ENCODE peak calls at places on chromosomes 7 and 10, in seven cellular contexts. N is IMR-90, D is neuronal stem cell, O is mesendoderm, K is H9, J is H1, I is trophoblast cell. B is an unnamed sample.
A peak's percentile ranks its signal among the peaks of the same experiment; 100 is the strongest.

GRCh38 chr7:130356760-130357611 is 12.4 kb downstream of the CPA5 start:
- DNase-seq in N (peak; percentile 91), D (no peak), O (peak; percentile 64), K (no peak), J (no peak), I (peak; percentile 92), B (peak; percentile 87)

GRCh38 chr7:156941393-156942182 is 7.9 kb upstream of the NOM1 start:
- DNase-seq in N (no peak), D (no peak), O (no peak), K (no peak), J (no peak), I (no peak), B (no peak)

GRCh38 chr10:131311661-131312260 is at the start of gene TCERG1L:
- DNase-seq in N (no peak), D (peak; percentile 60), O (peak; percentile 82), K (peak; percentile 61), J (peak; percentile 81), I (peak; percentile 41), B (no peak)

GRCh38 chr7:24042028-24042427 is 242.0 kb upstream of the NPY start:
- DNase-seq in N (no peak), D (no peak), O (no peak), K (no peak), J (no peak), I (no peak), B (no peak)

GRCh38 chr10:29328988-29329387 is 40.1 kb downstream of the LYZL1 start:
- DNase-seq in N (peak; percentile 64), D (no peak), O (peak; percentile 62), K (no peak), J (no peak), I (peak; percentile 70), B (peak; percentile 15)

GRCh38 chr10:132194726-132195125 is 8.0 kb downstream of the DPYSL4 start:
- DNase-seq in N (no peak), D (no peak), O (no peak), K (no peak), J (no peak), I (no peak), B (no peak)

GRCh38 chr10:99612167-99612831 is 7.9 kb downstream of the SLC25A28 start:
- DNase-seq in N (peak; percentile 62), D (peak; percentile 63), O (peak; percentile 82), K (peak; percentile 58), J (no peak), I (peak; percentile 88), B (peak; percentile 76)

GRCh38 chr7:86664486-86664885 is 20.8 kb downstream of the GRM3 start:
- DNase-seq in N (no peak), D (no peak), O (no peak), K (no peak), J (no peak), I (no peak), B (no peak)

GRCh38 chr7:155296788-155297516 is 726 bp upstream of the INSIG1 start:
- DNase-seq in N (peak; percentile 81), D (no peak), O (peak; percentile 80), K (peak; percentile 49), J (peak; percentile 70), I (peak; percentile 86), B (peak; percentile 93)

GRCh38 chr10:76523798-76524231 is 1092.4 kb downstream of the LRMDA start:
- DNase-seq in N (no peak), D (no peak), O (no peak), K (no peak), J (no peak), I (no peak), B (no peak)

GRCh38 chr7:55469271-55469681 is 103.0 kb downstream of the VOPP1 start:
- DNase-seq in N (no peak), D (no peak), O (no peak), K (no peak), J (no peak), I (no peak), B (no peak)

DNA sequence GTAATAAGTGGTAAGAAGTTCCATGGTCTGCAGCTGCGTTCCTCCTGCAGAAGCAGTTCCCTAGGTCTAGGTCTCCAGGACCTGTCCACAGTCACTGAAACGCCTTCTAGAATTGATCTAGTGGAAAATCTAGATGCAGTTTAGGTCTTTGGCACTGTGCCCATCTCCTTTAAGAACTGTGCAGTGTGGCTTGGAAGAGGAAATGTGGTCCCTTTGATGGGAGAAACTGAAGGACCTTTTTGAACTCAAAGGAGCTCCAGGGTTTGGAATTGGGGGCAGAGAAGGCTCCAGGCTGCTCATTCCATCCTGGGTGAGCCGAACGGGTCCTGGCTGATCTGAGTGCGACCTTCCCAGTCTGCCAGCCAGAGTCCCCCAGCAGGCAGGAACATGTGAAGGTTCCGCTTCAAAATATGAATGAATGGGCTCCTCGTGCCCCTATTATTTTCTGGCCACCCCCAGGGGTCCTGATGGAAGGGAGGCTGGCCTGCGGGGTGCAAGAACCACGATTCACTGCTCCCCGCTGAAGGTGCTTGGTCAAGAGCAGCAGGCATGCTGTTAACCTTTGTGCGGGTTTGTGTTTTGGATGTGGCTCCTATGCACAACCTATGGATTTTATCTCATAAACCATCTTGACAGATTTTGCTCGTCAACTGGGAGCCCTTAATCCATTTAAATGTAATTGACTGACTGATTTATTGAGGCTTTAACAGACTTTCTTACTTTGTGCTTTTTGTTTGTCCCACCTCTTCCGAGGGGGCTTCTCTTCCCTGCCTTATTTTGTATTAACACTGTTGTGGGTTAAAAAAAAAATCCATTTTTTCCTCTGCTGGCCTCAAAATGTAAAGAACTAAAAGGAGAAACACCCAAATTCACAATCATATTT is 36.7 kb downstream of the ZNF467 start:
- DNase-seq in N (no peak), D (no peak), O (no peak), K (no peak), J (peak; percentile 42), I (no peak), B (no peak)
- H2AK5ac ChIP-seq in N (no peak overlapping the region), D (no peak overlapping the region), O (no peak overlapping the region), K (no peak overlapping the region), J (no peak overlapping the region), I (no peak overlapping the region), B (no peak overlapping the region)

GRCh38 chr10:3551761-3552160 is 233.2 kb downstream of the KLF6 start:
- DNase-seq in N (no peak), D (no peak), O (no peak), K (no peak), J (no peak), I (no peak), B (no peak)

GRCh38 chr10:3552281-3552680 is 232.7 kb downstream of the KLF6 start:
- DNase-seq in N (no peak), D (no peak), O (no peak), K (no peak), J (no peak), I (no peak), B (no peak)

GRCh38 chr10:3548096-3548495 is 236.9 kb downstream of the KLF6 start:
- DNase-seq in N (peak; percentile 31), D (no peak), O (no peak), K (no peak), J (no peak), I (no peak), B (no peak)

GRCh38 chr10:3549118-3549517 is 235.9 kb downstream of the KLF6 start:
- DNase-seq in N (no peak), D (no peak), O (no peak), K (no peak), J (no peak), I (no peak), B (no peak)

GRCh38 chr10:3548702-3549101 is 236.3 kb downstream of the KLF6 start:
- DNase-seq in N (peak; percentile 47), D (no peak), O (no peak), K (no peak), J (no peak), I (no peak), B (peak; percentile 20)
- H2AK5ac ChIP-seq in N (peak overlapping the region; percentile 24), D (no peak overlapping the region), O (no peak overlapping the region), K (no peak overlapping the region), J (no peak overlapping the region), I (no peak overlapping the region), B (no peak overlapping the region)

GRCh38 chr7:125256446-125256845 is 326.8 kb upstream of the POT1 start:
- DNase-seq in N (no peak), D (no peak), O (peak; percentile 62), K (no peak), J (no peak), I (no peak), B (no peak)

GRCh38 chr7:125254521-125254920 is 324.9 kb upstream of the POT1 start:
- DNase-seq in N (no peak), D (no peak), O (no peak), K (no peak), J (no peak), I (no peak), B (no peak)

GRCh38 chr7:125253454-125254182 is 324.0 kb upstream of the POT1 start:
- DNase-seq in N (no peak), D (no peak), O (no peak), K (no peak), J (no peak), I (peak; percentile 41), B (peak; percentile 6)

GRCh38 chr7:125257617-125258016 is 328.0 kb upstream of the POT1 start:
- DNase-seq in N (no peak), D (no peak), O (peak; percentile 85), K (no peak), J (no peak), I (no peak), B (no peak)

GRCh38 chr7:125255793-125256192 is 326.2 kb upstream of the POT1 start:
- DNase-seq in N (no peak), D (no peak), O (no peak), K (no peak), J (no peak), I (no peak), B (no peak)
- H2AK5ac ChIP-seq in N (no peak overlapping the region), D (no peak overlapping the region), O (no peak overlapping the region), K (no peak overlapping the region), J (no peak overlapping the region), I (no peak overlapping the region), B (no peak overlapping the region)

GRCh38 chr10:79098596-79099015 is 29.8 kb downstream of the ZMIZ1 start:
- DNase-seq in N (peak; percentile 54), D (no peak), O (no peak), K (no peak), J (no peak), I (no peak), B (no peak)

GRCh38 chr10:79095316-79095715 is 26.6 kb downstream of the ZMIZ1 start:
- DNase-seq in N (no peak), D (no peak), O (no peak), K (no peak), J (no peak), I (no peak), B (no peak)

GRCh38 chr10:79098061-79098460 is 29.3 kb downstream of the ZMIZ1 start:
- DNase-seq in N (no peak), D (no peak), O (no peak), K (no peak), J (no peak), I (no peak), B (no peak)

GRCh38 chr10:79096514-79096913 is 27.7 kb downstream of the ZMIZ1 start:
- DNase-seq in N (no peak), D (no peak), O (peak; percentile 63), K (no peak), J (no peak), I (no peak), B (no peak)

DNA sequence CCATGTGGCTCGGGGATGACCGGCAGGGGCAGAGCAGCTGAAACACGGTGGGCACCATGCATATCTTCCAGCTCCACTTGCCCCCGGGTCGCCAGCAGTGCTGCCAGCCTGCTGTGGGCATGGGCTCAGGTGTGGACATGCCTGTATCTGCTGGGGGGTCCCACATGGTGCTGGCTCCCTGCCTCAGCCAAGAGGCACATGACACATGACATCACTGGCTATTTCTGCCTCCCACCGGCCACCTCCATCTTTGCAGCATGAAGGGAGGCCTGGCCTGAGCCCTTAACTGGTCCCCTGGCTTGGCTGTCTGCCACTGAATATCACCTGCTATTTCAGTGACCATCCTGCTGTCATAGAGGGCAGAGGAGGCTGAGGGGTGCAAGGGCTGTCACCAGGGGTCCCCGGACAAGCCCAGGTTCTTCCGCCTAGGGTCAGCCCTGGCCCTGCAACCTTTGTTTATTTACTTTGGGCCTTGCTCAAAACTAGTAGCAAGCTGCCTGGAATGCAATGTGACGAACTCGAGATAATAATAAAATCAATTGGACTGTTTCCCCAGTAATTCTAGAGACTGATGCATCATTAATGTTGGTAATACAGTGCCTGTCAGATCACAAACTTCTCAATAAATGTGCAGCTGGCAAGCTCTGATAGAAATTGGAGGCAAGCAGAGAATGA is 28.4 kb downstream of the ZMIZ1 start:
- DNase-seq in N (peak; percentile 74), D (no peak), O (no peak), K (no peak), J (no peak), I (no peak), B (no peak)
- H2AK5ac ChIP-seq in N (peak overlapping the region; percentile 42), D (no peak overlapping the region), O (no peak overlapping the region), K (no peak overlapping the region), J (no peak overlapping the region), I (no peak overlapping the region), B (no peak overlapping the region)